ENCODE peak calls at places on chromosomes 3 and 15, in seven cellular contexts. Z, N, C, Y, X, L and B are unnamed samples.

GRCh38 chr3:197522881-197523342 is 32.9 kb downstream of the BDH1 start:
- DNase-seq in Z (no peak), N (no peak), X (no peak), L (no peak), C (no peak), Y (no peak), B (no peak)

GRCh38 chr15:66619152-66619903 is 53.5 kb upstream of the LCTL start:
- DNase-seq in Y (peak), C (peak), X (peak), N (peak), L (peak), Z (peak), B (peak)

GRCh38 chr3:131848111-131848510 is 186.7 kb downstream of the CPNE4 start:
- DNase-seq in N (no peak), X (no peak), L (no peak), C (no peak), Y (no peak), Z (no peak), B (no peak)

GRCh38 chr3:101243285-101244211 is 76.8 kb downstream of the IMPG2 start:
- DNase-seq in N (no peak), L (no peak), C (no peak), X (no peak), Y (no peak), Z (no peak), B (no peak)

GRCh38 chr15:96462768-96463167 is 132.3 kb downstream of the NR2F2 start:
- DNase-seq in Z (no peak), X (no peak), L (peak), N (no peak), Y (no peak), C (no peak), B (no peak)

GRCh38 chr15:31013863-31014607 is 22.6 kb upstream of the MTMR10 start:
- DNase-seq in L (no peak), Y (no peak), Z (no peak), N (no peak), C (peak), X (no peak), B (no peak)

GRCh38 chr3:116618138-116618537 is 91.4 kb upstream of the TUSC7 start:
- DNase-seq in C (no peak), Z (peak), N (no peak), L (no peak), Y (no peak), X (no peak), B (no peak)

GRCh38 chr3:32335365-32336122 is 56.1 kb upstream of the CMTM7 start:
- DNase-seq in L (no peak), X (no peak), Z (no peak), N (no peak), Y (no peak), C (no peak), B (no peak)

GRCh38 chr3:56086355-56086754 is 381.9 kb downstream of the ERC2 start:
- DNase-seq in C (no peak), N (no peak), L (no peak), Y (no peak), X (peak), Z (no peak), B (no peak)

GRCh38 chr3:21464745-21465144 is 286.3 kb downstream of the ZNF385D start:
- DNase-seq in L (no peak), N (no peak), Y (no peak), C (no peak), X (no peak), Z (no peak), B (no peak)

GRCh38 chr15:96333194-96334016 is 2.9 kb downstream of the NR2F2 start:
- DNase-seq in L (peak), N (no peak), X (peak), Y (peak), Z (no peak), C (no peak), B (peak)

GRCh38 chr15:58438956-58439355 is 7.2 kb downstream of the LIPC start:
- DNase-seq in L (peak), Z (peak), N (no peak), Y (peak), X (peak), C (peak), B (peak)

GRCh38 chr3:158794936-158795518 is 6.8 kb upstream of the MFSD1 start:
- DNase-seq in L (peak), C (peak), Z (peak), X (peak), N (no peak), Y (peak), B (no peak)

GRCh38 chr15:90840954-90841353 is 27.4 kb upstream of the FURIN start:
- DNase-seq in L (no peak), X (no peak), C (no peak), Y (peak), Z (no peak), N (no peak), B (no peak)

GRCh38 chr3:172846706-172847105 is 96.2 kb downstream of the ECT2 start:
- DNase-seq in X (no peak), Z (peak), C (no peak), Y (no peak), L (peak), N (no peak), B (no peak)

GRCh38 chr3:153166206-153166605 is 4.2 kb downstream of the RAP2B start:
- DNase-seq in C (no peak), L (peak), Y (no peak), Z (peak), N (no peak), X (peak), B (no peak)

GRCh38 chr3:23959147-23959900 is 14.2 kb downstream of the NR1D2 start:
- DNase-seq in Z (peak), L (peak), N (no peak), C (no peak), X (peak), Y (no peak), B (no peak)

GRCh38 chr15:92021765-92022164 is 168.3 kb downstream of the SLCO3A1 start:
- DNase-seq in L (no peak), C (peak), X (no peak), Y (no peak), N (no peak), Z (no peak), B (no peak)

GRCh38 chr3:29804044-29804443 is 523.2 kb downstream of the RBMS3 start:
- DNase-seq in X (no peak), C (no peak), Z (no peak), Y (no peak), L (no peak), N (no peak), B (no peak)

GRCh38 chr3:123728014-123728413 is 143.2 kb upstream of the HACD2 start:
- DNase-seq in C (no peak), Y (no peak), Z (no peak), X (no peak), N (no peak), L (no peak), B (no peak)

GRCh38 chr3:57852896-57853295 is 96.8 kb downstream of the SLMAP start:
- DNase-seq in C (peak), X (no peak), Z (peak), N (no peak), L (peak), Y (peak), B (no peak)

GRCh38 chr3:15964605-15965061 is 166.9 kb upstream of the ANKRD28 start:
- DNase-seq in C (no peak), L (peak), N (no peak), X (peak), Z (no peak), Y (no peak), B (no peak)

GRCh38 chr3:23629181-23629893 is 176.4 kb upstream of the UBE2E1 start:
- DNase-seq in Z (peak), X (peak), L (peak), N (no peak), Y (no peak), C (no peak), B (no peak)

GRCh38 chr15:34436126-34436955 is 1.3 kb downstream of the GOLGA8A start:
- DNase-seq in Z (no peak), N (no peak), Y (peak), L (peak), X (peak), C (no peak), B (no peak)

GRCh38 chr15:62502451-62502850 is 337.4 kb upstream of the C2CD4B start:
- DNase-seq in Y (no peak), C (no peak), X (no peak), L (no peak), Z (no peak), N (no peak), B (no peak)

GRCh38 chr15:100867476-100867875 is 12.2 kb upstream of the ALDH1A3 start:
- DNase-seq in X (no peak), Y (no peak), L (no peak), N (no peak), C (no peak), Z (no peak), B (no peak)

GRCh38 chr15:65406402-65407000 is 16.2 kb downstream of the IGDCC4 start:
- DNase-seq in L (no peak), Z (no peak), X (no peak), N (no peak), C (no peak), Y (no peak), B (no peak)

GRCh38 chr3:52685285-52685704 is 418 bp downstream of the PBRM1 start:
- DNase-seq in Y (peak), C (peak), X (no peak), Z (peak), N (peak), L (peak), B (peak)

GRCh38 chr15:81050806-81051205 is 50.1 kb downstream of the TLNRD1 start:
- DNase-seq in Z (no peak), L (no peak), C (no peak), X (no peak), N (no peak), Y (no peak), B (no peak)

DNA sequence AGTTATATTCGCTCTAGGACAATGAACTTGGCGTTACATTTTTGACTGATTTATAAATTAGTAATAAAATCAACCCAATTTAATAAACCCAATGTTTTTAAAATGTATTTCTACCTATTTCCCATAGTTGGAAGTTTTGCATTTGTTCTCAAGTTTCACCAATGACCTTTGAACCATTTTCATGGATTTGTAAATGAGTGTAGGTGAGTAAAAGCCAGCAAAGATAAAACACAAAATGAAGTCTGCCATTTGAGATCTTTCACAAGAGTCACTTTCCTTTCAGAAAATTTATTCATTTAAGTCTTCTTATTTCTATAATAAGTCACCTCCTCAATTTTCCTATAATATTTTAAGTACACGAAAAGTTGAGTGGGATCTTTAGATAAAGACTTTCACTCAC is 92.1 kb downstream of the MEIS2 start:
- DNase-seq in C (no peak), N (no peak), L (no peak), X (no peak), Y (no peak), Z (no peak), B (no peak)
- H3K27ac ChIP-seq in C (no peak), N (no peak), L (no peak), X (no peak), Y (no peak), Z (no peak), B (no peak)

DNA sequence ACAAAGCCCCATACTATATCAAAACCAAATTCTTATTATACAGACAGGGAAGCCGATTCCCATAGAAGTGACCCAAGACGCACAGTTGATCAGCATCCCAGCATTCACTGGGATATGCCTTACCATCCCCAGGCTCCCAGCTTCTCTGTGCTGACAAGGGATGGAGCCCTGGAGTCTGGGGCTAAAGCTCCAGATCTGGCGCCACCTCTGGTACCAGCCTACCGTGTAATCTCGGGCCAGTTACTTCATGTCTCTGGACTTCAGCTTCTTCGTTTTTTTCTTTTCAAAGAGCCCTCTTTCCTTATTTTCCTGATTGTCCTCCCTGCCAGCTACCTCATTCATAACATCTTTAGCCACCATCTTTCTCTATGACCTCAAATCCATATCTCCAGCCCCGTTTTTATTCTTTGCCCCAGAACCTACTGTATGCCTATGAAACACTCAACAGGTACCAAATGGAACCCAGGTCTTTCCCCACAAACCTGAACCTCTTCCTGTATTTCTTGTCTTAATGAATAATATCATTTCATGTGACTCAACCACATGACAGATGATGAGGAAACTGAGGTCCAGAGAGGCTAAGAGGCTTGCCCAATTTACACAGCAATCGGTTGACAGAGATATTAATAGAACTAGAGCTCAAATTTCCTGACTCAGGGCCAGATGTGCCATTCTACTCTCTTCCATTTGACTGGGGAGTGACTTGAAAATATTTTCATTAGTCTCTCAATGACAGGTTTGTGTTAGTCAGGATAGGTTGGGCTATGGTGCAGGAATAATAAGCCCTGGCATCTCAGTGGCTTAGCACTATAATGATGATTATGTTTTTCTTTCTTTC is 85.4 kb upstream of the TLE3 start:
- DNase-seq in N (no peak), L (peak), C (no peak), X (no peak), Y (no peak), Z (peak), B (no peak)
- TF ChIP-seq CTCF in N (no peak), L (no peak), C (peak), X (no peak), Y (no peak), Z (no peak), B (no peak)

GRCh38 chr15:99014803-99015676 is 7.4 kb upstream of the PGPEP1L start:
- DNase-seq in N (no peak), Z (peak), C (no peak), X (peak), L (peak), Y (peak), B (no peak)
- H3K4me3 ChIP-seq in N (peak), Z (peak), C (no peak), X (peak), L (peak), Y (peak), B (peak)

DNA sequence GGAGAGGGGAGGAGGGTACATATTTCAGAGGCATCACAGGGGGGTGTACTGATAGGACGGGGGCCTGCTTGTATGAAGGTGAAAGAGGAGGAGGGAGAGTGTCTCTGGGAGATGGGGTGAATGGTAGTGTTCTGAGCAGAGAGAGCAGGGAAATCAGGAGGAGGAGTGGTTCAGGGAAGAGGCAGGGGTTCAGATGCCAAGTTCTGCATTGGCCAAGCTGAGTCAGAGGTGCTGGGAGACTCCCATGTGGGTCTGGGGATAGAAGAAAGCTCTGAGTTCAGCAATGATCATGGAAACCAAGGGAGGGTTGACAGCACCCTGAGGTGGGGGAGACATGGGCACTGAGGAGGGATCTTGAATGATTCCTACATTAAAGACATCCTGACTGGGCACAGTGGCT is 3.0 kb downstream of the CYP8B1 start:
- DNase-seq in L (no peak), Z (no peak), Y (peak), N (no peak), C (no peak), X (no peak), B (no peak)
- H3K27ac ChIP-seq in L (no peak), Z (no peak), Y (no peak), N (no peak), C (no peak), X (no peak), B (no peak)

GRCh38 chr15:68045289-68046265 is 8.5 kb upstream of the PIAS1 start:
- DNase-seq in L (no peak), Y (no peak), C (no peak), Z (no peak), N (no peak), X (no peak), B (no peak)
- TF ChIP-seq CTCF in L (no peak), Y (no peak), C (no peak), Z (no peak), N (no peak), X (no peak), B (no peak)

GRCh38 chr3:174462908-174463307 is 396.2 kb upstream of the NAALADL2 start:
- DNase-seq in L (no peak), C (no peak), Z (no peak), N (no peak), Y (no peak), X (no peak), B (no peak)
- H3K4me3 ChIP-seq in L (no peak), C (no peak), Z (no peak), N (no peak), Y (no peak), X (no peak), B (no peak)